ENCODE peak calls at places on chromosomes 4 and X, in seven cellular contexts. L is tibial nerve, V is uterus, S is breast epithelium, U is endothelial cell of umbilical vein, C is sigmoid colon, Y is esophagus muscularis mucosa. B is an unnamed sample.
A peak's percentile ranks its signal among the peaks of the same experiment; 100 is the strongest.

GRCh38 chrX:134836497-134836968 is 154.3 kb upstream of the SMIM10 start:
- DNase-seq in L (no peak), V (no peak), S (no peak), U (peak; percentile 37), C (no peak), Y (no peak), B (no peak)

GRCh38 chr4:151117371-151117962 is 18.0 kb downstream of the RPS3A start:
- DNase-seq in L (peak; percentile 57), V (peak; percentile 61), S (no peak), U (peak; percentile 86), C (no peak), Y (no peak), B (no peak)

GRCh38 chr4:23966720-23967119 is 76.9 kb upstream of the PPARGC1A start:
- DNase-seq in L (no peak), V (no peak), S (no peak), U (no peak), C (no peak), Y (no peak), B (no peak)

GRCh38 chr4:54473077-54473545 is 184.6 kb upstream of the KIT start:
- DNase-seq in L (no peak), V (no peak), S (no peak), U (no peak), C (no peak), Y (no peak), B (no peak)

GRCh38 chr4:15150636-15151432 is 148.6 kb downstream of the CPEB2 start:
- DNase-seq in L (no peak), V (no peak), S (no peak), U (no peak), C (no peak), Y (peak; percentile 34), B (no peak)

GRCh38 chr4:5982156-5982973 is 35.9 kb downstream of the C4orf50 start:
- DNase-seq in L (no peak), V (no peak), S (peak; percentile 34), U (no peak), C (peak; percentile 38), Y (no peak), B (no peak)

GRCh38 chrX:118226060-118226428 is 109.4 kb upstream of the KLHL13 start:
- DNase-seq in L (no peak), V (no peak), S (no peak), U (peak; percentile 65), C (no peak), Y (no peak), B (no peak)

GRCh38 chrX:5388087-5388486 is 840.6 kb downstream of the NLGN4X start:
- DNase-seq in L (no peak), V (no peak), S (no peak), U (no peak), C (no peak), Y (no peak), B (no peak)

GRCh38 chr4:139889194-139889762 is 223.7 kb downstream of the MGST2 start:
- DNase-seq in L (no peak), V (no peak), S (no peak), U (no peak), C (no peak), Y (no peak), B (no peak)

GRCh38 chr4:17762705-17763104 is 18.7 kb downstream of the FAM184B start:
- DNase-seq in L (no peak), V (no peak), S (no peak), U (no peak), C (no peak), Y (no peak), B (no peak)

GRCh38 chr4:176439611-176440010 is 119.8 kb downstream of the SPCS3 start:
- DNase-seq in L (no peak), V (no peak), S (no peak), U (no peak), C (no peak), Y (no peak), B (no peak)

GRCh38 chr4:149292422-149293055 is 523.1 kb downstream of the IQCM start:
- DNase-seq in L (no peak), V (no peak), S (no peak), U (no peak), C (no peak), Y (no peak), B (no peak)

GRCh38 chrX:40100537-40101429 is 3.0 kb upstream of the BCOR start:
- DNase-seq in L (no peak), V (no peak), S (no peak), U (no peak), C (no peak), Y (no peak), B (no peak)

GRCh38 chrX:111131572-111131971 is 35.6 kb downstream of the PAK3 start:
- DNase-seq in L (no peak), V (no peak), S (no peak), U (no peak), C (no peak), Y (no peak), B (no peak)

GRCh38 chr4:117640836-117641235 is 393.4 kb upstream of the NDST3 start:
- DNase-seq in L (no peak), V (no peak), S (no peak), U (no peak), C (no peak), Y (no peak), B (no peak)

GRCh38 chrX:109485470-109486340 is 3.8 kb upstream of the GUCY2F start:
- DNase-seq in L (peak; percentile 30), V (peak; percentile 49), S (peak; percentile 51), U (peak; percentile 77), C (peak; percentile 75), Y (no peak), B (peak; percentile 82)

GRCh38 chr4:118124977-118125376 is 90.7 kb downstream of the NDST3 start:
- DNase-seq in L (no peak), V (no peak), S (no peak), U (peak; percentile 12), C (no peak), Y (no peak), B (no peak)

GRCh38 chr4:111359602-111360001 is 736.7 kb upstream of the PITX2 start:
- DNase-seq in L (no peak), V (no peak), S (no peak), U (no peak), C (no peak), Y (no peak), B (no peak)

GRCh38 chr4:174423257-174423944 is 98.9 kb downstream of the HPGD start:
- DNase-seq in L (no peak), V (peak; percentile 37), S (no peak), U (peak; percentile 58), C (no peak), Y (no peak), B (peak; percentile 55)

GRCh38 chr4:3291969-3292570 is 751 bp upstream of the RGS12 start:
- DNase-seq in L (no peak), V (peak; percentile 57), S (peak; percentile 65), U (no peak), C (peak; percentile 82), Y (no peak), B (peak; percentile 41)

GRCh38 chr4:3291411-3291968 is 1.3 kb upstream of the RGS12 start:
- DNase-seq in L (no peak), V (no peak), S (peak; percentile 81), U (no peak), C (no peak), Y (no peak), B (no peak)

GRCh38 chr4:3294401-3295241 is 1.8 kb downstream of the RGS12 start:
- DNase-seq in L (no peak), V (no peak), S (peak; percentile 51), U (no peak), C (no peak), Y (no peak), B (no peak)

GRCh38 chr4:3293410-3294391 is 880 bp downstream of the RGS12 start:
- DNase-seq in L (no peak), V (no peak), S (peak; percentile 47), U (peak; percentile 30), C (no peak), Y (no peak), B (peak; percentile 52)

DNA sequence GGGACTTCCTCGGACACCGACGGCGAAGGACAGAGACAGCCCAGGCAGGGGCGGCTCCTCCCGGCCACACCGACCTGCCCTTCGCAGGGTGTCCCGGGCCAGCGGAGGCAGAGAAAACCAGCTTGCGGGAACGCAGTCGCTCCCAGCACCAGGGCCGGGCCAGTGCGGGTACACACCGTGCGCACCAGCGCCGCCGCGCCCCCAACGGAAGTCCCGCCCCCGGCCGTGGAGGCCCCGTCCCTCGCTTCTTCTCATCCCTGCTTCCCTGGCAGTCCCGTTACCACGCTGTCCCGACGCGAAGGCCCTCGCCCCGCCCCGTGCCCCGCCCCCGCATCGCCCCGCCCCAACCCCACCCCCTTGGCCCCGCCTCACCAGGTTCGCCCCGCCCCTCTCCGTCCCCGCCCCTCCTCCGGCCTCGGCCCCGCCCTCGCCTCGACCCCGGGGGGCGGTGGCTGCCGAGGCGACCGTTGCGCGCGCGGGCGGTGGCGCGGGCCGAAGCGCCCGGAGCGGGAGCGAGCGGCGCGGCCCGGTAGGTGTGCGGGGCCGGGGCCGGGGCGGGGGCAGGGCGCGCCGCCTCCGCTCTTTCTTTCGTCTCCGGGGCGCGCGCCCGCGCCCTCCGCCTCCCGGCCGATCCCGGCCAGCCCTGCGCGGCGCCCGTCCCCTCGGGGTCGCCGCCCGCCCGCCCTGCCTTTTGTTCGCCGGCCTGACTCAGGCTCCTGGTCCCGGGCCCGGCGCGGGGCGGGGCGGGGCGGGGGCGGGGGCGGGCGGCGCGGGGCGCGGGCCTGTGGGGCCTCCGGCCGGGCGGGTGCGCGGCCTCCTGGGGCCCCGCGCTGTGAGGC is at the start of gene RGS12:
- DNase-seq in L (peak; percentile 90), V (peak; percentile 95), S (peak; percentile 96), U (peak; percentile 91), C (peak; percentile 98), Y (peak; percentile 99), B (peak; percentile 97)
- TF ChIP-seq POLR2A in L (peak; percentile 87), V (peak; percentile 77), S (peak; percentile 83), U (peak; percentile 70), C (peak; percentile 90), Y (peak; percentile 90), B (peak; percentile 85)

GRCh38 chr4:48250980-48251379 is 18.7 kb downstream of the TEC start:
- DNase-seq in L (no peak), V (no peak), S (no peak), U (no peak), C (no peak), Y (no peak), B (no peak)
- H3K4me1 ChIP-seq in L (peaks cover 6% of the 10 kb centered on the region), V (no peaks in the 10 kb centered on the region), S (no peaks in the 10 kb centered on the region), U (no peaks in the 10 kb centered on the region), C (no peaks in the 10 kb centered on the region), Y (peaks cover 8% of the 10 kb centered on the region), B (no peaks in the 10 kb centered on the region)

GRCh38 chrX:9866633-9867032 is 80.4 kb downstream of the SHROOM2 start:
- DNase-seq in L (no peak), V (peak; percentile 38), S (no peak), U (peak; percentile 32), C (no peak), Y (no peak), B (no peak)
- H3K27ac ChIP-seq in L (no peak overlapping the region), V (peak overlapping the region; percentile 52), S (no peak overlapping the region), U (peak overlapping the region; percentile 69), C (no peak overlapping the region), Y (no peak overlapping the region), B (no peak overlapping the region)

DNA sequence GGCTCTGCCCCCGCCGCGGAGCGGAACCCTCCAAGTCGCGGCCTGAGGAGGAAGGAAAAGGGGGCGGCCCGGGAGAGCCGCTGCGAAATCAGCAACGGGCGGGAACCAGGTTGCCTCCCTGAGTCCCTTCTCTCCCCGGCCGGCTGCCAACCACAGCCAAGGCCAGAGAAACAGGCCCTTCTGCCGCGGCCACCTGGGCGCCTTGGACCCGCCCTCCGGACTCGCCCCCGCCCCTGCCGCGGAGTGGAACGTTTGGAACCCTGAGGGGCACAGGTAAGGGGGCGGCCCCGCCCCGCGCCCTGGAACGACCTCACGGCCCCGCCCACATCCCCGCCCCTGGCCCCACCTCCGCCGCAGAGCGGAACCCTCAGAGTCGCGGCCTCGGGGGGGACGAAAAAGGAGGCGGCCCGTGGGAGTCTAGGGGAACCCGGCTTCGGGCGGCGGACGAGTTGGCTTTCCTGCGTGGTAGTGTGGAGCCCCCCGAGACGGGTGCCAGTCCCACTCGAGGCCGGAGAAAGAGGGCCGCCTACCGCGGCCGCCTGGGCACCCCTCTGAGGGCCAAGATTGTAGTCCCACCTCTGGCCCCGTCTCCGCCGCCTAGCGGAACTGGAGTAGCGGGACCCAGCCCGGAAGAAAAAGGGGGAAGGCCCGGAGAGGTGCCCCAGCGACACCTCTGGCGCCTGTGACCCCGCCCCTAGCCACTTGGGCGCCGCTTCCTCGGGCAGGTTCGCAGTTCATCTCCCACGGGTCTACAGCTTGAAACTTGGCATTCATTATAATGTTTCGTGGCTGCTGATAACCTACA is 669 bp upstream of the PHKA2 start:
- DNase-seq in L (peak; percentile 49), V (peak; percentile 78), S (peak; percentile 75), U (peak; percentile 70), C (peak; percentile 89), Y (peak; percentile 93), B (peak; percentile 89)
- TF ChIP-seq POLR2A in L (peak; percentile 37), V (no peak), S (no peak), U (peak; percentile 45), C (no peak), Y (no peak), B (peak; percentile 18)